ENCODE peak calls at places on chromosomes 5 and 9, in ten cellular contexts. Q, T, U, I, Z, N, H, B, L and R are unnamed samples.

GRCh38 chr5:60149081-60149480 is 255.6 kb upstream of the PDE4D start:
- DNase-seq in Q (no peak), T (no peak), U (no peak), I (no peak), Z (no peak), N (no peak), H (no peak), B (no peak), L (no peak), R (no peak)

GRCh38 chr9:127858041-127858512 is 3.6 kb upstream of the ENG start:
- DNase-seq in Q (no peak), T (peak), U (peak), I (peak), Z (no peak), N (peak), H (no peak), B (peak), L (peak), R (no peak)

GRCh38 chr9:102237520-102237919 is 499.1 kb upstream of the GRIN3A start:
- DNase-seq in Q (no peak), T (no peak), U (no peak), I (no peak), Z (no peak), N (no peak), H (no peak), B (no peak), L (no peak), R (no peak)

GRCh38 chr9:124271660-124272059 is 13.9 kb downstream of the NEK6 start:
- DNase-seq in Q (no peak), T (no peak), U (no peak), I (no peak), Z (no peak), N (peak), H (no peak), B (no peak), L (no peak), R (no peak)

GRCh38 chr9:6780690-6781089 is 22.9 kb downstream of the KDM4C start:
- DNase-seq in Q (no peak), T (no peak), U (no peak), I (no peak), Z (no peak), N (no peak), H (peak), B (peak), L (no peak), R (no peak)

GRCh38 chr5:73338201-73339126 is 110.1 kb downstream of the FOXD1 start:
- DNase-seq in Q (peak), T (no peak), U (no peak), I (peak), Z (no peak), N (peak), H (peak), B (peak), L (no peak), R (no peak)

GRCh38 chr9:73009649-73010288 is 56.9 kb upstream of the ALDH1A1 start:
- DNase-seq in Q (no peak), T (no peak), U (no peak), I (no peak), Z (no peak), N (no peak), H (no peak), B (no peak), L (no peak), R (no peak)

GRCh38 chr5:90645024-90645610 is 86.5 kb downstream of the ADGRV1 start:
- DNase-seq in Q (no peak), T (no peak), U (no peak), I (peak), Z (no peak), N (no peak), H (peak), B (no peak), L (no peak), R (no peak)

GRCh38 chr5:72848474-72849428 is 32.3 kb downstream of the TNPO1 start:
- DNase-seq in Q (peak), T (peak), U (peak), I (peak), Z (no peak), N (peak), H (peak), B (peak), L (peak), R (no peak)

GRCh38 chr5:19855929-19856328 is 132.1 kb downstream of the CDH18 start:
- DNase-seq in Q (no peak), T (no peak), U (no peak), I (no peak), Z (no peak), N (no peak), H (peak), B (no peak), L (no peak), R (no peak)

GRCh38 chr5:73694089-73694488 is 68.1 kb downstream of the ARHGEF28 start:
- DNase-seq in Q (no peak), T (no peak), U (no peak), I (no peak), Z (no peak), N (no peak), H (no peak), B (peak), L (no peak), R (no peak)

GRCh38 chr9:34655394-34655793 is 3.4 kb downstream of the IL11RA start:
- DNase-seq in Q (no peak), T (no peak), U (no peak), I (no peak), Z (no peak), N (no peak), H (no peak), B (no peak), L (no peak), R (no peak)

GRCh38 chr5:151675225-151675955 is 11.3 kb downstream of the SPARC start:
- DNase-seq in Q (no peak), T (no peak), U (no peak), I (no peak), Z (no peak), N (no peak), H (peak), B (peak), L (no peak), R (no peak)

GRCh38 chr9:4328723-4329122 is 28.9 kb upstream of the GLIS3 start:
- DNase-seq in Q (no peak), T (no peak), U (no peak), I (no peak), Z (no peak), N (no peak), H (peak), B (no peak), L (no peak), R (no peak)

GRCh38 chr9:20111173-20111843 is 322.5 kb upstream of the SLC24A2 start:
- DNase-seq in Q (no peak), T (no peak), U (no peak), I (no peak), Z (no peak), N (no peak), H (no peak), B (no peak), L (no peak), R (no peak)

GRCh38 chr5:143245929-143246561 is 157.4 kb downstream of the NR3C1 start:
- DNase-seq in Q (peak), T (no peak), U (no peak), I (peak), Z (peak), N (no peak), H (peak), B (peak), L (no peak), R (no peak)

GRCh38 chr9:134624119-134624826 is 17.3 kb upstream of the COL5A1 start:
- DNase-seq in Q (no peak), T (no peak), U (peak), I (no peak), Z (no peak), N (no peak), H (no peak), B (no peak), L (peak), R (no peak)

GRCh38 chr9:132973166-132973565 is 5.3 kb upstream of the GFI1B start:
- DNase-seq in Q (no peak), T (no peak), U (no peak), I (no peak), Z (no peak), N (no peak), H (no peak), B (no peak), L (no peak), R (no peak)

GRCh38 chr5:172303996-172304335 is 20.4 kb upstream of the UBTD2 start:
- DNase-seq in Q (no peak), T (no peak), U (no peak), I (no peak), Z (no peak), N (no peak), H (peak), B (no peak), L (no peak), R (no peak)

GRCh38 chr9:89923961-89924504 is 319.2 kb downstream of the GADD45G start:
- DNase-seq in Q (peak), T (no peak), U (no peak), I (peak), Z (no peak), N (no peak), H (peak), B (no peak), L (no peak), R (no peak)

GRCh38 chr9:38413283-38413682 is 11.0 kb downstream of the IGFBPL1 start:
- DNase-seq in Q (no peak), T (no peak), U (no peak), I (no peak), Z (no peak), N (no peak), H (no peak), B (no peak), L (no peak), R (no peak)

GRCh38 chr5:93607367-93608258 is 24.6 kb downstream of the NR2F1 start:
- DNase-seq in Q (peak), T (no peak), U (peak), I (peak), Z (no peak), N (no peak), H (peak), B (peak), L (no peak), R (no peak)

GRCh38 chr5:93995126-93995621 is 253.8 kb upstream of the POU5F2 start:
- DNase-seq in Q (peak), T (no peak), U (no peak), I (no peak), Z (no peak), N (no peak), H (peak), B (no peak), L (no peak), R (no peak)

GRCh38 chr5:73633060-73633459 is 7.1 kb downstream of the ARHGEF28 start:
- DNase-seq in Q (no peak), T (no peak), U (no peak), I (no peak), Z (no peak), N (no peak), H (no peak), B (no peak), L (no peak), R (no peak)

GRCh38 chr5:72467987-72468386 is 39.2 kb downstream of the ZNF366 start:
- DNase-seq in Q (peak), T (no peak), U (no peak), I (peak), Z (peak), N (no peak), H (peak), B (peak), L (no peak), R (no peak)

GRCh38 chr5:55575815-55576583 is 41.2 kb upstream of the PLPP1 start:
- DNase-seq in Q (no peak), T (no peak), U (no peak), I (peak), Z (no peak), N (no peak), H (peak), B (peak), L (no peak), R (no peak)

GRCh38 chr9:138037140-138037539 is 159.6 kb downstream of the CACNA1B start:
- DNase-seq in Q (no peak), T (no peak), U (peak), I (no peak), Z (no peak), N (no peak), H (no peak), B (no peak), L (peak), R (no peak)

DNA sequence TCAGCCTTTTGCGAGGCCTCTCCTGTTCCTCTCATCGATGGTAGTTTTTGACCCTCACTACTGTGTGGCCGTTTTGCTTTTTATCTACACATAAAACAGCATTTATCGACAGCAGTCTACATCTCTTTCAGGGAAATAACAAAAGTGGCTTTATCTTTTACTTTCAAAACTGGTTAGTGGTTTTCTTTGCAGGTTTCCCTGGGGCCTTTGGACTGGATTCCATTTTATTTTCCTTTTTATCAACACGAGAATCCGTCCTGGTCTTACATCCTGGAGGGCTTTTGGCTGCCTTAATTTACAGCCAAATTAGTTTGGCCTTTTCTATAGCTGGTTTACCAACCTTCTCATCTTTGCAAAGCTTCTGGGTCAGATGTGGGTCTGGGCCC is 775 bp upstream of the PKD2L2 start:
- DNase-seq in Q (no peak), T (no peak), U (no peak), I (no peak), Z (no peak), N (no peak), H (peak), B (no peak), L (no peak), R (no peak)
- H3K4me3 ChIP-seq in Q (peak), T (peak), U (peak), I (peak), Z (peak), N (no peak), H (no peak), B (no peak), L (peak), R (peak)

GRCh38 chr9:136564379-136564988 is 18.6 kb upstream of the NOTCH1 start:
- DNase-seq in Q (no peak), T (peak), U (no peak), I (peak), Z (no peak), N (peak), H (peak), B (peak), L (peak), R (no peak)
- TF ChIP-seq CTCF in Q (no peak), T (peak), U (peak), I (no peak), Z (no peak), N (no peak), H (no peak), B (peak), L (peak), R (no peak)

GRCh38 chr5:158022393-158022792 is 163.4 kb upstream of the CLINT1 start:
- DNase-seq in Q (no peak), T (no peak), U (no peak), I (no peak), Z (no peak), N (no peak), H (no peak), B (no peak), L (no peak), R (no peak)

GRCh38 chr5:158022844-158023243 is 163.9 kb upstream of the CLINT1 start:
- DNase-seq in Q (no peak), T (no peak), U (no peak), I (no peak), Z (no peak), N (no peak), H (no peak), B (no peak), L (no peak), R (no peak)

GRCh38 chr5:158023266-158023665 is 164.3 kb upstream of the CLINT1 start:
- DNase-seq in Q (peak), T (no peak), U (no peak), I (peak), Z (peak), N (no peak), H (peak), B (no peak), L (no peak), R (no peak)

GRCh38 chr5:158028349-158028748 is 169.4 kb upstream of the CLINT1 start:
- DNase-seq in Q (no peak), T (no peak), U (no peak), I (no peak), Z (no peak), N (no peak), H (no peak), B (no peak), L (no peak), R (no peak)

DNA sequence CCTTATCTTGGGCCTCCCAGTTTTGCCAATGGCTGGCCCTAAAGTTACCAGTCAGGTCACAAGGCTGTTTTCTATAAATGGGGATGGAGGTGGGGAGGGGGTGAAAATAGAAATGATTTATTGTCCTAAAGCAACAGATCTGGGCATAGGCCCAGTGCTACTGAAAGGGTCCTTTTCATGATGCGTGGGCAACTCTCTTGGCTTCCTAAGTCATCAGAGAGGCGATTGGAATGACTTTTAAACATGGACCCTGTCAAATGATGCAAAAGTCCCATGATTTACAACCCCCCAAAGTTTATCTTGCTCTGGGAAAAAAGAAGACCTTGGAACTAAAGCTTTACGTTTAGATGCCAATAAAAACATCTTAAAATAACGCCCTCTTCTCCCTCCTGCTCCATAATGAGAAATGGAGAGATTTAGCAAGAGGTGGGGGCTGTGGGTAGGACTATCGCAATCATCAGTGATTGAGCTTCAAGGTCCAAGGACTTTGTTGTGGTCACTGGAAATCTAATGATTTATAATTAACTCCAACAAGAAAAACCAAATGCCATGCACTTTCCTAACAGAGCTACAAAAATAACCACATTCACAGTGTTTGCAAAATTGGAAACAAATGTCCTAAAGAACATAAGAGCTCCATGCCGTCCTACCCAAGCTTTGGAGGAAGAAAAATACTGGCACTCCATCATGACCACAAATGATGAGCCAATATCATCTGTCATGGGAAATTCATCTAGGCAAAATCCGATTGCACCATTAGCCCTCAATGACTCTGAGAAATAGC is 167.5 kb upstream of the CLINT1 start:
- DNase-seq in Q (no peak), T (no peak), U (no peak), I (peak), Z (no peak), N (no peak), H (peak), B (peak), L (no peak), R (no peak)
- H3K27ac ChIP-seq in Q (no peak), T (no peak), U (no peak), I (peak), Z (no peak), N (no peak), H (no peak), B (no peak), L (no peak), R (peak)

DNA sequence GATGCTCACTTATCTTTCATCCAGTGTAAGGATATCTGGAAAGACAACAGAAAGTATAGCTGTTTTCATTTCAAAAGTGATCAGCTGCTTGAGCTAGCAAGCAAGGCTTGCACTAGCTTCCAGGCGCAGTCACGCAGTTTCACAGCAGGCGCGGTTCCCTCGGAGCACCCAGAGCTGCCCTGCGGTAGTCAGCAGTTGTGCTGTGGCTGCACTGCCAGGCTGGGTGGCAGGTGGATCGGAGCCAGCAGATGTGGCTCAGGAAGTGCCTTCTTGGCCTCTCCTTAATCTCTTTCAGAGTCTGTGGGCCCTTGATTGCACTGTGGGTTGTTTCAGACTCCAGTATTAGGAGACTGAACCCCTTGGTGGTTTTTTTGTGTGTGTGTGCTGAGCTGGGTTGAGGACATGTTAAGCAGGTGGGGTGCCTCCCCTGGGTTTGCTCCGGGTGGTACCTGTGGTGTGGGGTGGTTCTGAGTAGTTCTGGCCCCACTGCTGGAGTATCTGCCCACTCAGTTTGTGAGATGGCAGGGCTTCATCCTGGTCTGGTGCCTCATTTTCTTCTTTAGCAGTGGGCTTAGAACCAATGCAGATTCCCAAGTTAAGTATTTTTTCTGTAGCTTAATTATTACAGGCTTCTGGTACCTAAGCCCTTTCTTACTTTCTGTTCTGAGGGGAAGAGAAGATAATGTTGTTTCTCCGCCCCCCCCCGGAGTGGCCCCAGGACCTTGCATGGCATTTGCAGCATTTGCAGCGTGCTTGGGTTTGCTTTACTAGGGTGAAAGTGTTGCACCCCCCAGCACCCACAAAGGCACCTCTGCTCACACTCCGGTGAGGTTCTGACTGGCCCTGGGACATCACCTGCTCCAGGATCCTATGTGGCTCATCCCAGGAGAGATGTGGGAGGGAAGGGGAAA is 16.4 kb downstream of the TENT4A start:
- DNase-seq in Q (no peak), T (peak), U (peak), I (peak), Z (no peak), N (peak), H (no peak), B (no peak), L (no peak), R (no peak)
- H3K4me3 ChIP-seq in Q (no peak), T (no peak), U (no peak), I (no peak), Z (no peak), N (no peak), H (no peak), B (no peak), L (no peak), R (no peak)

GRCh38 chr5:14946813-14947640 is 75.4 kb upstream of the ANKH start:
- DNase-seq in Q (peak), T (no peak), U (no peak), I (peak), Z (no peak), N (peak), H (no peak), B (peak), L (no peak), R (no peak)
- TF ChIP-seq CTCF in Q (peak), T (peak), U (peak), I (no peak), Z (peak), N (peak), H (no peak), B (peak), L (peak), R (no peak)

GRCh38 chr9:98551511-98552286 is 157.0 kb downstream of the GABBR2 start:
- DNase-seq in Q (peak), T (no peak), U (no peak), I (no peak), Z (no peak), N (no peak), H (peak), B (peak), L (no peak), R (no peak)
- H3K27ac ChIP-seq in Q (peak), T (no peak), U (no peak), I (no peak), Z (no peak), N (no peak), H (no peak), B (no peak), L (no peak), R (no peak)

GRCh38 chr5:9347541-9348295 is 198.2 kb downstream of the SEMA5A start:
- DNase-seq in Q (peak), T (no peak), U (no peak), I (no peak), Z (no peak), N (no peak), H (no peak), B (no peak), L (no peak), R (no peak)
- H3K4me3 ChIP-seq in Q (no peak), T (no peak), U (no peak), I (no peak), Z (no peak), N (no peak), H (no peak), B (no peak), L (no peak), R (no peak)